ENCODE peak calls at places on chromosomes 2 and 18, in seven cellular contexts. One of them, this sample, is unnamed.

GRCh38 chr2:175855794-175856453 is 146.1 kb downstream of the LNPK start:
- DNase-seq in lung: no peak
- DNase-seq in CD4-positive, CD25-positive, alpha-beta regulatory T cell: no peak
- DNase-seq in NT2/D1: no peak
- DNase-seq in CD8-positive, alpha-beta memory T cell: no peak
- DNase-seq in psoas muscle: peak; percentile 62
- DNase-seq in adrenal gland: peak; percentile 52
- DNase-seq in this sample: no peak

GRCh38 chr18:12377556-12378553 is 828 bp upstream of the AFG3L2 start:
- DNase-seq in lung: no peak
- DNase-seq in NT2/D1: no peak
- DNase-seq in psoas muscle: no peak
- DNase-seq in CD4-positive, CD25-positive, alpha-beta regulatory T cell: no peak
- DNase-seq in adrenal gland: no peak
- DNase-seq in CD8-positive, alpha-beta memory T cell: no peak
- DNase-seq in this sample: no peak

GRCh38 chr2:241803387-241804325 is 5.3 kb upstream of the NEU4 start:
- DNase-seq in CD8-positive, alpha-beta memory T cell: no peak
- DNase-seq in CD4-positive, CD25-positive, alpha-beta regulatory T cell: peak; percentile 49
- DNase-seq in adrenal gland: peak; percentile 70
- DNase-seq in lung: no peak
- DNase-seq in NT2/D1: no peak
- DNase-seq in psoas muscle: peak; percentile 68
- DNase-seq in this sample: peak; percentile 55

GRCh38 chr2:24164416-24164973 is 10.4 kb upstream of the FAM228A start:
- DNase-seq in psoas muscle: no peak
- DNase-seq in CD8-positive, alpha-beta memory T cell: no peak
- DNase-seq in adrenal gland: peak; percentile 8
- DNase-seq in NT2/D1: no peak
- DNase-seq in lung: no peak
- DNase-seq in CD4-positive, CD25-positive, alpha-beta regulatory T cell: peak; percentile 20
- DNase-seq in this sample: peak; percentile 11

GRCh38 chr2:30820381-30821055 is 13.3 kb upstream of the CAPN13 start:
- DNase-seq in psoas muscle: no peak
- DNase-seq in CD8-positive, alpha-beta memory T cell: no peak
- DNase-seq in lung: no peak
- DNase-seq in adrenal gland: no peak
- DNase-seq in NT2/D1: no peak
- DNase-seq in CD4-positive, CD25-positive, alpha-beta regulatory T cell: no peak
- DNase-seq in this sample: no peak

GRCh38 chr2:22756644-22757043 is 628.3 kb upstream of the KLHL29 start:
- DNase-seq in CD8-positive, alpha-beta memory T cell: no peak
- DNase-seq in CD4-positive, CD25-positive, alpha-beta regulatory T cell: no peak
- DNase-seq in lung: no peak
- DNase-seq in NT2/D1: no peak
- DNase-seq in psoas muscle: no peak
- DNase-seq in adrenal gland: no peak
- DNase-seq in this sample: no peak

GRCh38 chr2:174335605-174336402 is 1.1 kb downstream of the SP9 start:
- DNase-seq in lung: no peak
- DNase-seq in psoas muscle: peak; percentile 32
- DNase-seq in adrenal gland: no peak
- DNase-seq in CD8-positive, alpha-beta memory T cell: no peak
- DNase-seq in NT2/D1: no peak
- DNase-seq in CD4-positive, CD25-positive, alpha-beta regulatory T cell: peak; percentile 28
- DNase-seq in this sample: peak; percentile 40

GRCh38 chr2:17604050-17604449 is 63.6 kb downstream of the VSNL1 start:
- DNase-seq in CD4-positive, CD25-positive, alpha-beta regulatory T cell: no peak
- DNase-seq in NT2/D1: no peak
- DNase-seq in lung: no peak
- DNase-seq in CD8-positive, alpha-beta memory T cell: no peak
- DNase-seq in psoas muscle: no peak
- DNase-seq in adrenal gland: no peak
- DNase-seq in this sample: no peak

GRCh38 chr2:60674524-60675165 is 81.4 kb upstream of the PAPOLG start:
- DNase-seq in psoas muscle: peak; percentile 84
- DNase-seq in lung: peak; percentile 80
- DNase-seq in adrenal gland: peak; percentile 90
- DNase-seq in CD8-positive, alpha-beta memory T cell: peak; percentile 71
- DNase-seq in CD4-positive, CD25-positive, alpha-beta regulatory T cell: peak; percentile 71
- DNase-seq in NT2/D1: peak; percentile 84
- DNase-seq in this sample: peak; percentile 58

GRCh38 chr2:7428444-7429204 is 511.4 kb downstream of the RNF144A start:
- DNase-seq in CD4-positive, CD25-positive, alpha-beta regulatory T cell: no peak
- DNase-seq in psoas muscle: no peak
- DNase-seq in lung: no peak
- DNase-seq in adrenal gland: no peak
- DNase-seq in NT2/D1: no peak
- DNase-seq in CD8-positive, alpha-beta memory T cell: no peak
- DNase-seq in this sample: no peak

GRCh38 chr2:31387850-31388249 is 26.7 kb downstream of the XDH start:
- DNase-seq in adrenal gland: no peak
- DNase-seq in lung: peak; percentile 15
- DNase-seq in CD4-positive, CD25-positive, alpha-beta regulatory T cell: no peak
- DNase-seq in psoas muscle: no peak
- DNase-seq in CD8-positive, alpha-beta memory T cell: no peak
- DNase-seq in NT2/D1: no peak
- DNase-seq in this sample: no peak

GRCh38 chr18:42156266-42156665 is 201.2 kb downstream of the PIK3C3 start:
- DNase-seq in NT2/D1: no peak
- DNase-seq in psoas muscle: no peak
- DNase-seq in adrenal gland: no peak
- DNase-seq in CD8-positive, alpha-beta memory T cell: no peak
- DNase-seq in lung: no peak
- DNase-seq in CD4-positive, CD25-positive, alpha-beta regulatory T cell: no peak
- DNase-seq in this sample: no peak

GRCh38 chr2:176106636-176107539 is at the start of gene HOXD11:
- DNase-seq in psoas muscle: no peak
- DNase-seq in adrenal gland: no peak
- DNase-seq in NT2/D1: no peak
- DNase-seq in lung: no peak
- DNase-seq in CD8-positive, alpha-beta memory T cell: no peak
- DNase-seq in CD4-positive, CD25-positive, alpha-beta regulatory T cell: no peak
- DNase-seq in this sample: peak; percentile 13

GRCh38 chr2:208046686-208047085 is 21.4 kb upstream of the PLEKHM3 start:
- DNase-seq in psoas muscle: no peak
- DNase-seq in adrenal gland: no peak
- DNase-seq in NT2/D1: no peak
- DNase-seq in CD4-positive, CD25-positive, alpha-beta regulatory T cell: no peak
- DNase-seq in lung: no peak
- DNase-seq in CD8-positive, alpha-beta memory T cell: no peak
- DNase-seq in this sample: no peak

GRCh38 chr2:68939962-68940361 is 12.7 kb downstream of the GKN2 start:
- DNase-seq in CD8-positive, alpha-beta memory T cell: no peak
- DNase-seq in CD4-positive, CD25-positive, alpha-beta regulatory T cell: no peak
- DNase-seq in lung: no peak
- DNase-seq in psoas muscle: no peak
- DNase-seq in adrenal gland: no peak
- DNase-seq in NT2/D1: no peak
- DNase-seq in this sample: no peak

GRCh38 chr2:126894585-126895182 is 4.0 kb upstream of the TEX51 start:
- DNase-seq in psoas muscle: no peak
- DNase-seq in CD8-positive, alpha-beta memory T cell: no peak
- DNase-seq in lung: no peak
- DNase-seq in NT2/D1: no peak
- DNase-seq in CD4-positive, CD25-positive, alpha-beta regulatory T cell: no peak
- DNase-seq in adrenal gland: no peak
- DNase-seq in this sample: no peak

GRCh38 chr2:96870631-96871255 is 863 bp upstream of the SEMA4C start:
- DNase-seq in adrenal gland: peak; percentile 53
- DNase-seq in lung: no peak
- DNase-seq in NT2/D1: no peak
- DNase-seq in CD4-positive, CD25-positive, alpha-beta regulatory T cell: peak; percentile 70
- DNase-seq in psoas muscle: no peak
- DNase-seq in CD8-positive, alpha-beta memory T cell: peak; percentile 56
- DNase-seq in this sample: peak; percentile 75

GRCh38 chr2:105576440-105577241 is 168.1 kb upstream of the NCK2 start:
- DNase-seq in lung: no peak
- DNase-seq in NT2/D1: peak; percentile 32
- DNase-seq in adrenal gland: peak; percentile 55
- DNase-seq in psoas muscle: no peak
- DNase-seq in CD8-positive, alpha-beta memory T cell: no peak
- DNase-seq in CD4-positive, CD25-positive, alpha-beta regulatory T cell: peak; percentile 57
- DNase-seq in this sample: peak; percentile 70

GRCh38 chr18:2905802-2906521 is 59.2 kb downstream of the EMILIN2 start:
- DNase-seq in NT2/D1: no peak
- DNase-seq in psoas muscle: peak; percentile 75
- DNase-seq in lung: peak; percentile 72
- DNase-seq in CD4-positive, CD25-positive, alpha-beta regulatory T cell: peak; percentile 75
- DNase-seq in adrenal gland: peak; percentile 60
- DNase-seq in CD8-positive, alpha-beta memory T cell: peak; percentile 19
- DNase-seq in this sample: peak; percentile 19

GRCh38 chr2:233447506-233448219 is 93.4 kb downstream of the DGKD start:
- DNase-seq in lung: no peak
- DNase-seq in psoas muscle: peak; percentile 12
- DNase-seq in adrenal gland: no peak
- DNase-seq in NT2/D1: no peak
- DNase-seq in CD8-positive, alpha-beta memory T cell: no peak
- DNase-seq in CD4-positive, CD25-positive, alpha-beta regulatory T cell: no peak
- DNase-seq in this sample: no peak

GRCh38 chr2:233448565-233448964 is 94.3 kb downstream of the DGKD start:
- DNase-seq in CD8-positive, alpha-beta memory T cell: no peak
- DNase-seq in adrenal gland: no peak
- DNase-seq in CD4-positive, CD25-positive, alpha-beta regulatory T cell: no peak
- DNase-seq in NT2/D1: no peak
- DNase-seq in psoas muscle: peak; percentile 4
- DNase-seq in lung: no peak
- DNase-seq in this sample: no peak

GRCh38 chr2:233448220-233448559 is 93.9 kb downstream of the DGKD start:
- DNase-seq in NT2/D1: no peak
- DNase-seq in psoas muscle: peak; percentile 8
- DNase-seq in CD8-positive, alpha-beta memory T cell: no peak
- DNase-seq in lung: no peak
- DNase-seq in CD4-positive, CD25-positive, alpha-beta regulatory T cell: peak; percentile 30
- DNase-seq in adrenal gland: no peak
- DNase-seq in this sample: no peak

GRCh38 chr2:233449921-233450853 is 95.9 kb downstream of the DGKD start:
- DNase-seq in NT2/D1: no peak
- DNase-seq in psoas muscle: peak; percentile 12
- DNase-seq in lung: no peak
- DNase-seq in CD8-positive, alpha-beta memory T cell: no peak
- DNase-seq in CD4-positive, CD25-positive, alpha-beta regulatory T cell: no peak
- DNase-seq in adrenal gland: no peak
- DNase-seq in this sample: no peak

GRCh38 chr2:233449071-233449901 is 95.0 kb downstream of the DGKD start:
- DNase-seq in lung: no peak
- DNase-seq in psoas muscle: peak; percentile 30
- DNase-seq in CD4-positive, CD25-positive, alpha-beta regulatory T cell: no peak
- DNase-seq in CD8-positive, alpha-beta memory T cell: no peak
- DNase-seq in adrenal gland: peak; percentile 60
- DNase-seq in NT2/D1: no peak
- DNase-seq in this sample: no peak
- H3K36me3 ChIP-seq in lung: peaks cover 77% of the 10 kb centered on the region
- H3K36me3 ChIP-seq in psoas muscle: peaks cover 12% of the 10 kb centered on the region
- H3K36me3 ChIP-seq in CD4-positive, CD25-positive, alpha-beta regulatory T cell: peaks cover 98% of the 10 kb centered on the region
- H3K36me3 ChIP-seq in CD8-positive, alpha-beta memory T cell: peaks cover 83% of the 10 kb centered on the region
- H3K36me3 ChIP-seq in adrenal gland: no peaks in the 10 kb centered on the region
- H3K36me3 ChIP-seq in NT2/D1: peaks cover 86% of the 10 kb centered on the region
- H3K36me3 ChIP-seq in this sample: peaks cover 18% of the 10 kb centered on the region

GRCh38 chr18:58212274-58212673 is 168.2 kb downstream of the NEDD4L start:
- DNase-seq in adrenal gland: no peak
- DNase-seq in CD8-positive, alpha-beta memory T cell: no peak
- DNase-seq in NT2/D1: no peak
- DNase-seq in psoas muscle: no peak
- DNase-seq in CD4-positive, CD25-positive, alpha-beta regulatory T cell: no peak
- DNase-seq in lung: no peak
- DNase-seq in this sample: no peak
- H3K4me1 ChIP-seq in adrenal gland: peaks cover 25% of the 10 kb centered on the region
- H3K4me1 ChIP-seq in CD8-positive, alpha-beta memory T cell: peaks cover 6% of the 10 kb centered on the region
- H3K4me1 ChIP-seq in NT2/D1: no peaks in the 10 kb centered on the region
- H3K4me1 ChIP-seq in psoas muscle: peaks cover 16% of the 10 kb centered on the region
- H3K4me1 ChIP-seq in CD4-positive, CD25-positive, alpha-beta regulatory T cell: peaks cover 6% of the 10 kb centered on the region
- H3K4me1 ChIP-seq in lung: peaks cover 6% of the 10 kb centered on the region
- H3K4me1 ChIP-seq in this sample: no peaks in the 10 kb centered on the region

GRCh38 chr18:31684279-31685096 is at the start of gene B4GALT6:
- DNase-seq in CD4-positive, CD25-positive, alpha-beta regulatory T cell: peak; percentile 7
- DNase-seq in psoas muscle: peak; percentile 19
- DNase-seq in CD8-positive, alpha-beta memory T cell: no peak
- DNase-seq in adrenal gland: peak; percentile 41
- DNase-seq in NT2/D1: peak; percentile 46
- DNase-seq in lung: no peak
- DNase-seq in this sample: peak; percentile 13

GRCh38 chr18:31685097-31686082 is 1.0 kb upstream of the B4GALT6 start:
- DNase-seq in CD8-positive, alpha-beta memory T cell: peak; percentile 9
- DNase-seq in lung: peak; percentile 55
- DNase-seq in NT2/D1: peak; percentile 61
- DNase-seq in adrenal gland: peak; percentile 78
- DNase-seq in CD4-positive, CD25-positive, alpha-beta regulatory T cell: peak; percentile 71
- DNase-seq in psoas muscle: peak; percentile 66
- DNase-seq in this sample: peak; percentile 35

GRCh38 chr18:31680836-31681568 is 3.4 kb downstream of the B4GALT6 start:
- DNase-seq in lung: no peak
- DNase-seq in CD4-positive, CD25-positive, alpha-beta regulatory T cell: peak; percentile 13
- DNase-seq in adrenal gland: no peak
- DNase-seq in CD8-positive, alpha-beta memory T cell: no peak
- DNase-seq in NT2/D1: no peak
- DNase-seq in psoas muscle: no peak
- DNase-seq in this sample: no peak

GRCh38 chr18:31683968-31684278 is 458 bp downstream of the B4GALT6 start:
- DNase-seq in NT2/D1: no peak
- DNase-seq in adrenal gland: no peak
- DNase-seq in CD8-positive, alpha-beta memory T cell: no peak
- DNase-seq in lung: no peak
- DNase-seq in CD4-positive, CD25-positive, alpha-beta regulatory T cell: no peak
- DNase-seq in psoas muscle: no peak
- DNase-seq in this sample: no peak

GRCh38 chr18:31683106-31683505 is 1.3 kb downstream of the B4GALT6 start:
- DNase-seq in NT2/D1: no peak
- DNase-seq in adrenal gland: no peak
- DNase-seq in CD8-positive, alpha-beta memory T cell: no peak
- DNase-seq in CD4-positive, CD25-positive, alpha-beta regulatory T cell: no peak
- DNase-seq in lung: no peak
- DNase-seq in psoas muscle: no peak
- DNase-seq in this sample: no peak
- H3K4me3 ChIP-seq in NT2/D1: peak overlapping the region; percentile 71
- H3K4me3 ChIP-seq in adrenal gland: no peak overlapping the region
- H3K4me3 ChIP-seq in CD8-positive, alpha-beta memory T cell: no peak overlapping the region
- H3K4me3 ChIP-seq in CD4-positive, CD25-positive, alpha-beta regulatory T cell: no peak overlapping the region
- H3K4me3 ChIP-seq in lung: no peak overlapping the region
- H3K4me3 ChIP-seq in psoas muscle: no peak overlapping the region
- H3K4me3 ChIP-seq in this sample: no peak overlapping the region

GRCh38 chr18:49570836-49571235 is 9.0 kb downstream of the LIPG start:
- DNase-seq in CD8-positive, alpha-beta memory T cell: no peak
- DNase-seq in psoas muscle: no peak
- DNase-seq in lung: no peak
- DNase-seq in NT2/D1: no peak
- DNase-seq in CD4-positive, CD25-positive, alpha-beta regulatory T cell: no peak
- DNase-seq in adrenal gland: no peak
- DNase-seq in this sample: no peak
- H3K36me3 ChIP-seq in CD8-positive, alpha-beta memory T cell: no peaks in the 10 kb centered on the region
- H3K36me3 ChIP-seq in psoas muscle: no peaks in the 10 kb centered on the region
- H3K36me3 ChIP-seq in lung: peaks cover 12% of the 10 kb centered on the region
- H3K36me3 ChIP-seq in NT2/D1: peaks cover 12% of the 10 kb centered on the region
- H3K36me3 ChIP-seq in CD4-positive, CD25-positive, alpha-beta regulatory T cell: no peaks in the 10 kb centered on the region
- H3K36me3 ChIP-seq in adrenal gland: no peaks in the 10 kb centered on the region
- H3K36me3 ChIP-seq in this sample: no peaks in the 10 kb centered on the region

This sample was measured in naive thymus-derived CD4-positive, alpha-beta T cell.